ENCODE peak calls at places on chromosomes 6 and 20, in four cellular contexts. E is uterus, X is stomach, O is progenitor cell of endocrine pancreas. G is an unnamed sample.
A peak's percentile ranks its signal among the peaks of the same experiment; 100 is the strongest.

GRCh38 chr6:1379026-1379809 is 10.2 kb upstream of the FOXF2 start:
- DNase-seq in X (no peak), E (no peak), O (no peak), G (no peak)

GRCh38 chr6:35776364-35777215 is at the start of gene CLPSL2:
- DNase-seq in O (peak; percentile 20), E (no peak), X (no peak), G (peak; percentile 53)

GRCh38 chr20:20375862-20376261 is 8.0 kb downstream of the INSM1 start:
- DNase-seq in X (no peak), E (no peak), O (no peak), G (no peak)

GRCh38 chr20:45229264-45230056 is 8.3 kb downstream of the SEMG2 start:
- DNase-seq in E (no peak), X (peak; percentile 63), O (no peak), G (no peak)

GRCh38 chr20:23059831-23060230 is 10.4 kb upstream of the THBD start:
- DNase-seq in E (no peak), X (no peak), O (no peak), G (no peak)

GRCh38 chr6:33418690-33419291 is 884 bp upstream of the CUTA start:
- DNase-seq in E (no peak), X (no peak), O (no peak), G (no peak)

GRCh38 chr20:1373614-1374013 is 19.2 kb downstream of the FKBP1A start:
- DNase-seq in E (no peak), X (no peak), O (no peak), G (no peak)

GRCh38 chr20:46132705-46133120 is 14.6 kb downstream of the CD40 start:
- DNase-seq in O (peak; percentile 63), E (peak; percentile 47), X (peak; percentile 78), G (peak; percentile 64)

GRCh38 chr6:120077489-120077888 is 727.9 kb upstream of the MAN1A1 start:
- DNase-seq in X (no peak), E (no peak), O (no peak), G (no peak)

GRCh38 chr20:34922654-34923381 is 32.8 kb downstream of the GSS start:
- DNase-seq in X (peak; percentile 42), O (no peak), E (peak; percentile 31), G (no peak)

GRCh38 chr20:31719644-31720485 is 2.8 kb downstream of the BCL2L1 start:
- DNase-seq in X (peak; percentile 53), E (no peak), O (peak; percentile 26), G (no peak)

GRCh38 chr6:414447-414846 is 22.9 kb downstream of the IRF4 start:
- DNase-seq in E (no peak), X (no peak), O (no peak), G (no peak)

GRCh38 chr6:79570802-79571367 is 33.7 kb upstream of the LCA5 start:
- DNase-seq in O (no peak), E (no peak), X (no peak), G (no peak)

GRCh38 chr6:39929039-39929732 is 5.1 kb downstream of the MOCS1 start:
- DNase-seq in O (no peak), E (no peak), X (no peak), G (no peak)

GRCh38 chr6:110542311-110543024 is 66.1 kb upstream of the SLC22A16 start:
- DNase-seq in O (no peak), X (no peak), E (no peak), G (no peak)

GRCh38 chr20:1818895-1819294 is 76.3 kb upstream of the SIRPA start:
- DNase-seq in X (no peak), O (no peak), E (no peak), G (no peak)

GRCh38 chr6:132812255-132812732 is 2.1 kb upstream of the RPS12 start:
- DNase-seq in O (no peak), X (no peak), E (no peak), G (no peak)

GRCh38 chr6:117205876-117206275 is 59.5 kb upstream of the VGLL2 start:
- DNase-seq in O (no peak), E (no peak), X (no peak), G (no peak)

GRCh38 chr20:23136893-23137745 is 51.0 kb upstream of the CD93 start:
- DNase-seq in X (no peak), O (no peak), E (no peak), G (no peak)

GRCh38 chr6:11217360-11218076 is 14.9 kb downstream of the NEDD9 start:
- DNase-seq in O (no peak), E (no peak), X (peak; percentile 59), G (no peak)

GRCh38 chr6:145199961-145200360 is 535.4 kb downstream of the EPM2A start:
- DNase-seq in E (no peak), X (no peak), O (no peak), G (no peak)

GRCh38 chr6:106927531-106928398 is 46.8 kb downstream of the CD24 start:
- DNase-seq in O (peak; percentile 68), E (no peak), X (peak; percentile 57), G (peak; percentile 62)

GRCh38 chr6:80523531-80523970 is 417.1 kb downstream of the BCKDHB start:
- DNase-seq in O (no peak), E (peak; percentile 13), X (no peak), G (peak; percentile 58)

GRCh38 chr6:155483858-155484257 is 28.2 kb upstream of the NOX3 start:
- DNase-seq in E (no peak), O (no peak), X (no peak), G (no peak)

GRCh38 chr20:3712279-3712873 is at the start of gene SIGLEC1:
- DNase-seq in O (no peak), E (no peak), X (peak; percentile 34), G (no peak)

GRCh38 chr6:29705389-29706231 is 17.6 kb upstream of the HLA-F start:
- DNase-seq in E (peak; percentile 40), X (no peak), O (no peak), G (no peak)
- TF ChIP-seq CTCF in E (peak; percentile 75), X (peak; percentile 67), O (peak; percentile 60), G (peak; percentile 37)

DNA sequence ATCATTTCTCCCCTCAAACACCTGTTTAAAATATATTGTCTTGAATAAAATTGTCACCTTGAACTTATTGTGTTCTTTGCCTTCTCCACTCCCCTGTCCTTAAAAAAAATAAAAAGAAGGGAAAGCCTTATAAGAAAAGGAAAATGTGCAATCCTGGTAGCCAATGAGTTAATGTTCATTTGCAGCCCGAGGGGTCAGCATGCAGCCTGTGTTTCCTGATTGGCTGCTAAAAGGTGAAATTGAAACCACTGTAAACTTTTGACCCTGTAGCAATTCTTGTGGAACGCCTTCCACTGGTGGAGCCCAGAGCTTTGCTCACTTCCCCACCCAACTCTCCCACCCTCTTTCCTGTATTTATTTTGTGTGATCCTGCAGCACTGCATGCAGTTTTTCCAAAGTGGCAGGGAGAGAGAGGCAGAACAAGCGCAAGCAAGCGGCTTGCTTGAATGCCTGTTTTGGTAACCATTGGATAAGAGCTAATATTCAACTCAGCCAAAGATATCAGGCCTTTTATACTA is 74.9 kb downstream of the NCOA3 start:
- DNase-seq in E (peak; percentile 60), X (peak; percentile 55), O (peak; percentile 15), G (peak; percentile 27)
- TF ChIP-seq CTCF in E (no peak), X (no peak), O (no peak), G (no peak)

DNA sequence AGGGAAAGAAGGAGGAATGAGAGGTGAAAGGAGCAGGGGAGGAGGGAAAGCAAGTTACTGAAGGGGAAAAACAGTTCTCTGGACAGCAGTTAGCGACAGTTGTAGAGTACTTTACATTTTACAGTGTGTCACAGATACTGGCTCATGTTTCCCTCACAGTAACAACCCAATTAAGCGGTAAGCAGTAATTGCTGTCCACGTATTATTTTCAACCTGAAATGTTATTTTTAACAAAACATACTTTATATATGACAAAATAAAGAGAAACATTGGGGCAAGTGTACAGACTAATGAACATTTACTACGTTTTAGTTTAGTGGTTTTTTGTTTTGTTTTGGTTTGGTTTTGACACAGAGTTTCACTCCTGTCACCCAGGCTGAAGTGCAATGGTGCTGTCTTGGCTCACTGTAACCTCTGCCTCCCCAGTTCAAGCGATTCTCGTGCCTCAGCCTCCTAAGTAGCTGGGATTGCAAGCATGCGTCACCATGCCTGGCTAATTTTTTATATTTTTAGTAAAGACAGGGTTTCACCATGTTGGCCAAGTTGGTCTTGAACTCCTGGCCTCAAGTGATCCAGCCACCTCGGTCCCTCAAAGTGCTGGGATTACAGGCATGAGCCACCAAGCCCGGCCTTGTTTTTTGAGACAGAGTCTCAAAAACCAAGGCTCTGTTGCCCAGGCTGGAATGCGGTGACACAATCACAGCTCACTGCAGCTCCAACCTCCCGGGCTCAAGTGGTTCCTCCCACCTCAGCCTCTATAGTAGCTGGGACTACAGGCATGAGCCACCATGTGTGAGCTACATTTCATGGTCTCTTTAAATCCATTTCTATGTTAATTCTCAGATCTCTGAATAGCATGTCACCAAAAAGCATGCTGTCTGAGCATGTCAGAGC is 22.6 kb upstream of the BTN3A2 start:
- DNase-seq in E (no peak), O (no peak), X (no peak), G (no peak)
- TF ChIP-seq CTCF in E (no peak), O (no peak), X (no peak), G (no peak)

GRCh38 chr20:59771506-59772372 is 161.7 kb downstream of the SYCP2 start:
- DNase-seq in X (no peak), O (no peak), E (no peak), G (no peak)

GRCh38 chr20:59767656-59768055 is 163.3 kb downstream of the PHACTR3 start:
- DNase-seq in O (no peak), E (no peak), X (no peak), G (no peak)

GRCh38 chr20:59772373-59772705 is 161.1 kb downstream of the SYCP2 start:
- DNase-seq in X (no peak), E (no peak), O (no peak), G (no peak)

GRCh38 chr20:59770851-59771250 is 162.6 kb downstream of the SYCP2 start:
- DNase-seq in E (no peak), O (no peak), X (no peak), G (no peak)

GRCh38 chr20:59770270-59770669 is 163.2 kb downstream of the SYCP2 start:
- DNase-seq in O (no peak), E (no peak), X (no peak), G (no peak)
- TF ChIP-seq CTCF in O (peak; percentile 48), E (no peak), X (no peak), G (peak; percentile 24)